ENCODE peak calls at places on chromosome 20, in seven cellular contexts. One of them, this sample, is unnamed.

GRCh38 chr20:38187512-38187911 is 22.4 kb upstream of the TGM2 start:
- DNase-seq in NCI-H524: no peak
- DNase-seq in WERI-Rb-1: peak; percentile 69
- DNase-seq in AG04449: no peak
- DNase-seq in activated CD4-positive, alpha-beta T cell treated with anti-CD3 and anti-CD28 coated beads, Interleukin-2, amount 50 U/mL, for 1 hour: no peak
- DNase-seq in SHP77: no peak
- DNase-seq in T-helper 17 cell: no peak
- DNase-seq in this sample: no peak

GRCh38 chr20:24519476-24519875 is 50.0 kb downstream of the SYNDIG1 start:
- DNase-seq in WERI-Rb-1: no peak
- DNase-seq in AG04449: no peak
- DNase-seq in NCI-H524: no peak
- DNase-seq in T-helper 17 cell: no peak
- DNase-seq in activated CD4-positive, alpha-beta T cell treated with anti-CD3 and anti-CD28 coated beads, Interleukin-2, amount 50 U/mL, for 1 hour: no peak
- DNase-seq in SHP77: no peak
- DNase-seq in this sample: no peak

GRCh38 chr20:51326241-51326819 is 216.2 kb downstream of the NFATC2 start:
- DNase-seq in T-helper 17 cell: peak; percentile 47
- DNase-seq in WERI-Rb-1: peak; percentile 35
- DNase-seq in NCI-H524: peak; percentile 12
- DNase-seq in activated CD4-positive, alpha-beta T cell treated with anti-CD3 and anti-CD28 coated beads, Interleukin-2, amount 50 U/mL, for 1 hour: peak; percentile 36
- DNase-seq in SHP77: peak; percentile 40
- DNase-seq in AG04449: no peak
- DNase-seq in this sample: no peak

GRCh38 chr20:54223751-54224150 is 15.9 kb downstream of the PFDN4 start:
- DNase-seq in SHP77: no peak
- DNase-seq in NCI-H524: no peak
- DNase-seq in AG04449: no peak
- DNase-seq in activated CD4-positive, alpha-beta T cell treated with anti-CD3 and anti-CD28 coated beads, Interleukin-2, amount 50 U/mL, for 1 hour: no peak
- DNase-seq in T-helper 17 cell: no peak
- DNase-seq in WERI-Rb-1: no peak
- DNase-seq in this sample: no peak

GRCh38 chr20:37598611-37599342 is 71.1 kb upstream of the BLCAP start:
- DNase-seq in WERI-Rb-1: no peak
- DNase-seq in activated CD4-positive, alpha-beta T cell treated with anti-CD3 and anti-CD28 coated beads, Interleukin-2, amount 50 U/mL, for 1 hour: no peak
- DNase-seq in NCI-H524: peak; percentile 43
- DNase-seq in AG04449: no peak
- DNase-seq in SHP77: no peak
- DNase-seq in T-helper 17 cell: no peak
- DNase-seq in this sample: peak; percentile 4

GRCh38 chr20:8362457-8362856 is 230.4 kb downstream of the PLCB1 start:
- DNase-seq in AG04449: no peak
- DNase-seq in activated CD4-positive, alpha-beta T cell treated with anti-CD3 and anti-CD28 coated beads, Interleukin-2, amount 50 U/mL, for 1 hour: no peak
- DNase-seq in NCI-H524: no peak
- DNase-seq in T-helper 17 cell: no peak
- DNase-seq in WERI-Rb-1: no peak
- DNase-seq in SHP77: no peak
- DNase-seq in this sample: no peak

GRCh38 chr20:46350986-46351267 is 42.6 kb upstream of the CDH22 start:
- DNase-seq in T-helper 17 cell: no peak
- DNase-seq in activated CD4-positive, alpha-beta T cell treated with anti-CD3 and anti-CD28 coated beads, Interleukin-2, amount 50 U/mL, for 1 hour: no peak
- DNase-seq in NCI-H524: no peak
- DNase-seq in SHP77: no peak
- DNase-seq in WERI-Rb-1: no peak
- DNase-seq in AG04449: no peak
- DNase-seq in this sample: no peak

GRCh38 chr20:59006864-59007757 is at the start of gene CTSZ:
- DNase-seq in T-helper 17 cell: no peak
- DNase-seq in activated CD4-positive, alpha-beta T cell treated with anti-CD3 and anti-CD28 coated beads, Interleukin-2, amount 50 U/mL, for 1 hour: peak; percentile 23
- DNase-seq in SHP77: no peak
- DNase-seq in NCI-H524: no peak
- DNase-seq in AG04449: no peak
- DNase-seq in WERI-Rb-1: no peak
- DNase-seq in this sample: no peak

GRCh38 chr20:59123011-59123676 is 40.5 kb upstream of the ZNF831 start:
- DNase-seq in activated CD4-positive, alpha-beta T cell treated with anti-CD3 and anti-CD28 coated beads, Interleukin-2, amount 50 U/mL, for 1 hour: peak; percentile 60
- DNase-seq in WERI-Rb-1: no peak
- DNase-seq in T-helper 17 cell: peak; percentile 35
- DNase-seq in NCI-H524: no peak
- DNase-seq in AG04449: no peak
- DNase-seq in SHP77: no peak
- DNase-seq in this sample: no peak

GRCh38 chr20:584375-585301 is 25.5 kb downstream of the TCF15 start:
- DNase-seq in WERI-Rb-1: no peak
- DNase-seq in T-helper 17 cell: no peak
- DNase-seq in SHP77: no peak
- DNase-seq in activated CD4-positive, alpha-beta T cell treated with anti-CD3 and anti-CD28 coated beads, Interleukin-2, amount 50 U/mL, for 1 hour: no peak
- DNase-seq in NCI-H524: peak; percentile 13
- DNase-seq in AG04449: no peak
- DNase-seq in this sample: no peak

GRCh38 chr20:47611785-47612184 is 110.1 kb downstream of the NCOA3 start:
- DNase-seq in activated CD4-positive, alpha-beta T cell treated with anti-CD3 and anti-CD28 coated beads, Interleukin-2, amount 50 U/mL, for 1 hour: no peak
- DNase-seq in AG04449: no peak
- DNase-seq in NCI-H524: no peak
- DNase-seq in SHP77: no peak
- DNase-seq in WERI-Rb-1: no peak
- DNase-seq in T-helper 17 cell: no peak
- DNase-seq in this sample: no peak

GRCh38 chr20:16283307-16283706 is 289.9 kb downstream of the KIF16B start:
- DNase-seq in SHP77: no peak
- DNase-seq in T-helper 17 cell: no peak
- DNase-seq in AG04449: no peak
- DNase-seq in NCI-H524: no peak
- DNase-seq in WERI-Rb-1: no peak
- DNase-seq in activated CD4-positive, alpha-beta T cell treated with anti-CD3 and anti-CD28 coated beads, Interleukin-2, amount 50 U/mL, for 1 hour: no peak
- DNase-seq in this sample: no peak

GRCh38 chr20:40982415-40983145 is 46.0 kb upstream of the TOP1 start:
- DNase-seq in AG04449: no peak
- DNase-seq in activated CD4-positive, alpha-beta T cell treated with anti-CD3 and anti-CD28 coated beads, Interleukin-2, amount 50 U/mL, for 1 hour: no peak
- DNase-seq in SHP77: no peak
- DNase-seq in WERI-Rb-1: no peak
- DNase-seq in T-helper 17 cell: no peak
- DNase-seq in NCI-H524: no peak
- DNase-seq in this sample: no peak

GRCh38 chr20:428658-429200 is 20.6 kb downstream of the RBCK1 start:
- DNase-seq in NCI-H524: no peak
- DNase-seq in WERI-Rb-1: no peak
- DNase-seq in AG04449: no peak
- DNase-seq in SHP77: peak; percentile 12
- DNase-seq in activated CD4-positive, alpha-beta T cell treated with anti-CD3 and anti-CD28 coated beads, Interleukin-2, amount 50 U/mL, for 1 hour: no peak
- DNase-seq in T-helper 17 cell: no peak
- DNase-seq in this sample: no peak

GRCh38 chr20:62795023-62795761 is 1.1 kb upstream of the MRGBP start:
- DNase-seq in activated CD4-positive, alpha-beta T cell treated with anti-CD3 and anti-CD28 coated beads, Interleukin-2, amount 50 U/mL, for 1 hour: peak; percentile 58
- DNase-seq in NCI-H524: peak; percentile 74
- DNase-seq in AG04449: no peak
- DNase-seq in T-helper 17 cell: peak; percentile 42
- DNase-seq in WERI-Rb-1: peak; percentile 76
- DNase-seq in SHP77: peak; percentile 84
- DNase-seq in this sample: peak; percentile 48

GRCh38 chr20:3783068-3783489 is 1.8 kb upstream of the SPEF1 start:
- DNase-seq in T-helper 17 cell: no peak
- DNase-seq in NCI-H524: no peak
- DNase-seq in WERI-Rb-1: no peak
- DNase-seq in activated CD4-positive, alpha-beta T cell treated with anti-CD3 and anti-CD28 coated beads, Interleukin-2, amount 50 U/mL, for 1 hour: no peak
- DNase-seq in AG04449: no peak
- DNase-seq in SHP77: no peak
- DNase-seq in this sample: no peak

GRCh38 chr20:16170406-16170971 is 402.8 kb downstream of the KIF16B start:
- DNase-seq in activated CD4-positive, alpha-beta T cell treated with anti-CD3 and anti-CD28 coated beads, Interleukin-2, amount 50 U/mL, for 1 hour: no peak
- DNase-seq in SHP77: no peak
- DNase-seq in AG04449: no peak
- DNase-seq in T-helper 17 cell: no peak
- DNase-seq in WERI-Rb-1: no peak
- DNase-seq in NCI-H524: no peak
- DNase-seq in this sample: no peak

GRCh38 chr20:8399963-8400362 is 267.9 kb downstream of the PLCB1 start:
- DNase-seq in NCI-H524: no peak
- DNase-seq in AG04449: no peak
- DNase-seq in WERI-Rb-1: no peak
- DNase-seq in SHP77: no peak
- DNase-seq in T-helper 17 cell: no peak
- DNase-seq in activated CD4-positive, alpha-beta T cell treated with anti-CD3 and anti-CD28 coated beads, Interleukin-2, amount 50 U/mL, for 1 hour: no peak
- DNase-seq in this sample: no peak

This sample was measured in DMS 273 treated with DMSO at 0.1 percent for 48 hours.